ENCODE peak calls at places on chromosomes 11 and 22, in seven cellular contexts. S, J, B, U, Q, C and R are unnamed samples.

GRCh38 chr11:1370186-1371025 is 19.3 kb upstream of the BRSK2 start:
- DNase-seq in S (no peak), J (no peak), B (no peak), U (no peak), Q (no peak), C (no peak), R (no peak)

GRCh38 chr11:95257596-95257995 is 26.6 kb upstream of the SESN3 start:
- DNase-seq in S (no peak), J (no peak), B (no peak), U (no peak), Q (no peak), C (no peak), R (no peak)

GRCh38 chr11:74948546-74948897 is 369 bp downstream of the XRRA1 start:
- DNase-seq in S (no peak), J (no peak), B (no peak), U (no peak), Q (no peak), C (no peak), R (no peak)

GRCh38 chr11:118896921-118897591 is 13.4 kb downstream of the CXCR5 start:
- DNase-seq in S (no peak), J (peak; percentile 6), B (no peak), U (no peak), Q (peak; percentile 77), C (no peak), R (no peak)

GRCh38 chr11:79160786-79161403 is 279.9 kb downstream of the TENM4 start:
- DNase-seq in S (no peak), J (no peak), B (no peak), U (no peak), Q (no peak), C (no peak), R (no peak)

GRCh38 chr22:41780714-41781507 is 19.6 kb upstream of the CCDC134 start:
- DNase-seq in S (peak; percentile 53), J (peak; percentile 81), B (peak; percentile 67), U (no peak), Q (peak; percentile 97), C (peak; percentile 33), R (peak; percentile 62)

GRCh38 chr11:65928667-65929066 is 9.4 kb downstream of the DRAP1 start:
- DNase-seq in S (no peak), J (no peak), B (no peak), U (no peak), Q (no peak), C (no peak), R (no peak)

GRCh38 chr11:129595043-129595962 is 219.7 kb downstream of the BARX2 start:
- DNase-seq in S (no peak), J (no peak), B (no peak), U (no peak), Q (no peak), C (no peak), R (no peak)

GRCh38 chr11:128707671-128708070 is 13.8 kb downstream of the FLI1 start:
- DNase-seq in S (no peak), J (no peak), B (no peak), U (no peak), Q (no peak), C (no peak), R (no peak)

GRCh38 chr11:6855971-6856542 is 6.8 kb upstream of the OR10A2 start:
- DNase-seq in S (no peak), J (no peak), B (no peak), U (no peak), Q (no peak), C (peak; percentile 31), R (no peak)

GRCh38 chr22:17578129-17578754 is 14.9 kb downstream of the SLC25A18 start:
- DNase-seq in S (peak; percentile 38), J (peak; percentile 53), B (peak; percentile 77), U (peak; percentile 48), Q (no peak), C (peak; percentile 85), R (peak; percentile 82)

GRCh38 chr11:70225629-70226582 is 22.8 kb downstream of the FADD start:
- DNase-seq in S (no peak), J (peak; percentile 94), B (peak; percentile 77), U (no peak), Q (no peak), C (peak; percentile 53), R (no peak)

GRCh38 chr11:8814923-8815240 is 96.1 kb upstream of the AKIP1 start:
- DNase-seq in S (no peak), J (no peak), B (no peak), U (no peak), Q (no peak), C (no peak), R (no peak)

GRCh38 chr11:3133456-3134217 is 31.5 kb downstream of the OSBPL5 start:
- DNase-seq in S (peak; percentile 38), J (peak; percentile 4), B (no peak), U (peak; percentile 14), Q (peak; percentile 66), C (no peak), R (no peak)

GRCh38 chr11:93504110-93505095 is 38.8 kb downstream of the SMCO4 start:
- DNase-seq in S (no peak), J (no peak), B (no peak), U (no peak), Q (no peak), C (no peak), R (no peak)

GRCh38 chr22:21816787-21817496 is 50.5 kb downstream of the MAPK1 start:
- DNase-seq in S (no peak), J (no peak), B (no peak), U (no peak), Q (no peak), C (no peak), R (no peak)

GRCh38 chr11:134245434-134245833 is 7.7 kb downstream of the THYN1 start:
- DNase-seq in S (no peak), J (no peak), B (no peak), U (no peak), Q (no peak), C (no peak), R (no peak)

GRCh38 chr11:14258177-14258935 is 100.6 kb downstream of the RRAS2 start:
- DNase-seq in S (no peak), J (peak; percentile 60), B (no peak), U (no peak), Q (no peak), C (no peak), R (no peak)

DNA sequence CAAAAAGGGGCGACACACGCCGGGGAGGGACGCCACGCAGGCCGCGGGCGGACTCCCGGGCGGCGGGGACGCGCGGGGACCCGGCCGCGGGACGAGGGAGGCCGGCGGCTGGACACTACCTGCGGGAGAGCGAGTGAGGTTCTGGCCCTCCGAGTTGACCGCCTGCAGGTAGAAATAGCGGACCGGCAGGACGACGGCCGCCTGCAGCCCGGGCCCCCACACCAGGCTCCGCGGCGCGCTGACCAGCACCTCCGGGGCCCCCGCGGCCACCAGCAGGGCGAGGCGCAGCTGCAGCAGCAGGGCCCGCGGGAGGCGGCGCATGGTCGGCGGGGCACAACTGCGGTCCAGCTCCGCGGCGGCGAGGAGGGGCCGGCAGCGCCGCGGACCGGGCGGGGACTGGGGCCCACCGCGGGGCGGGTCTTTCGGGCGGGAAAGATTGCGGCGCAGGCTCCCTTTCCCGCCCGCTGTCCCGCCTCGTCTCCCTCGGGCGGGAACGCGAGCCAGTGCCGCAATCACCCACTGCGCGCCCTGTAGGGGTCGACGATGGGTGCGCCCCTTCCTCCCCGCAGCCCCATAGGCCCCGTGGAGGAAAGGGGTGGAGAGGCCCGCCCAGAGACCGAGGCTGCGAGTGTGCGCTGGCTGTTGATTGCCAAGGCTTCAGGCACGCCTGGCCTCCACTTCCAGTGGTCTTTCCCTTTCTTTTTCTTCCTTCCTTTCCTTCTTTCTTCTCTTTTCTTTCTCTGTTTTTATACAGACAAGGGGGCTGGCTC is at the start of gene POGLUT3:
- DNase-seq in S (peak; percentile 62), J (peak; percentile 64), B (peak; percentile 61), U (peak; percentile 71), Q (peak; percentile 89), C (peak; percentile 55), R (peak; percentile 75)
- TF ChIP-seq POLR2A in S (no peak), J (no peak), B (no peak), U (peak; percentile 17), Q (no peak), C (peak; percentile 7), R (peak; percentile 57)

GRCh38 chr11:125072210-125072960 is 9.3 kb downstream of the SLC37A2 start:
- DNase-seq in S (no peak), J (peak; percentile 58), B (no peak), U (no peak), Q (peak; percentile 84), C (no peak), R (no peak)

GRCh38 chr11:125072961-125073590 is 10.0 kb downstream of the SLC37A2 start:
- DNase-seq in S (no peak), J (no peak), B (no peak), U (no peak), Q (peak; percentile 70), C (no peak), R (no peak)

GRCh38 chr11:125075242-125075625 is 12.1 kb downstream of the SLC37A2 start:
- DNase-seq in S (no peak), J (no peak), B (no peak), U (no peak), Q (no peak), C (no peak), R (no peak)

GRCh38 chr11:125074511-125075241 is 11.6 kb downstream of the SLC37A2 start:
- DNase-seq in S (no peak), J (no peak), B (no peak), U (no peak), Q (no peak), C (no peak), R (no peak)

GRCh38 chr11:125073616-125074483 is 10.7 kb downstream of the SLC37A2 start:
- DNase-seq in S (no peak), J (no peak), B (no peak), U (no peak), Q (peak; percentile 76), C (no peak), R (no peak)
- H3K27ac ChIP-seq in S (no peak overlapping the region), J (no peak overlapping the region), B (no peak overlapping the region), U (no peak overlapping the region), Q (peak overlapping the region; percentile 86), C (no peak overlapping the region), R (no peak overlapping the region)

DNA sequence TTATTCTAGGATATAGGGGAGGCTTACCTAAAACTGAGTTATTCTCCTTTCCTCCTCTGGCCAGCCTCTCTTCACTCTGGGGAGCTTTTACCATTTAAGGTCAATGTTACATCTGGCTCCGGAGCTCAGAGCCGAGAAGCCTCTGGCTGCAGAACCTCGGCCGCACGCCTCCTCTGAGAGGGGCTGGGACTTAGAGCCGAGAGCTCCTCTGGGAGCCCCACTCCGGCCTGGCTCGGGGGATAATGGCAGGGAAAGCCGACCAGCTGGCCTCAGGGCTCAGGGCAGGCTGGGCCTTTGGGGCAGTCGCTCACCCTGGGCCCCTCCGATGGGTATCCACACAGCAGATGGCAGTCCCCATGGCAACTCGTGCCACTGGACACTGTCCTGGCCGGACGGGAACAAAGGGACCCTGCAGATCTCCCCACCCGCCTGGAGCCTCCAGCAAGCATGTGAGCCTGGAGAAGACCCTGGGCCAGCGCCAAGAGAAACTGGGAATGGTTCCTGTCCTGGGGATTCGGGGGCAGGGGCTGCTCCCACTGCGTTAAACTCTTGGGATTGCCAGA is at the start of gene IRAG1:
- DNase-seq in S (peak; percentile 68), J (peak; percentile 37), B (peak; percentile 38), U (peak; percentile 72), Q (no peak), C (peak; percentile 19), R (peak; percentile 49)
- TF ChIP-seq POLR2A in S (no peak), J (peak; percentile 36), B (no peak), U (no peak), Q (no peak), C (no peak), R (no peak)

DNA sequence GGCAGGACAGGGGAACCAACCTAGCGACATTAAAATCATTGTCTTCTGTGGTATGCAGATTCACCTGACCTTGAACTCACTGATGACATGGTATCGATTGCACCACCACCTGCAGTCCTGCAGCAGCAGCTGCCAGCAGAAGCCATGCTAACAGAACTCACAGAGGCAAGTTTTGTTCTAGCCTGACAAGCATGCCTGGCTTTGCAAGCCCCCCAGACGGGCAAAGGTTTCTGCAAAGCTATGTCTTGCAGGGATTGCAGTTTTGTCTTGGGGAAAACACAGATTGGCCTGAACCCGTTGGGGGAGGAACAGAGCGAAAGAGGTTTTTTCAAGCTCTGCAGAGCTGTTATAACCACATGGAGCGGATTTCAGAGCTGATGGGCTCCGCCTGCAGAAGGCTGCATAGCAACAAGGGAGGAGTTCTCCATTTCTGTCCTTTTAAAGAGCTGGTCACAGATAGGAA is 221.0 kb downstream of the HIPK3 start:
- DNase-seq in S (no peak), J (no peak), B (no peak), U (no peak), Q (no peak), C (no peak), R (peak; percentile 45)
- H3K27ac ChIP-seq in S (no peak overlapping the region), J (no peak overlapping the region), B (no peak overlapping the region), U (no peak overlapping the region), Q (no peak overlapping the region), C (no peak overlapping the region), R (no peak overlapping the region)